ENCODE peak calls at places on chromosomes 16 and 17, in five cellular contexts. G is right lobe of liver, Q is tibial artery, Y is thoracic aorta, B is mucosa of descending colon. T is an unnamed sample.
A peak's percentile ranks its signal among the peaks of the same experiment; 100 is the strongest.

GRCh38 chr16:52193441-52193840 is 353.5 kb downstream of the TOX3 start:
- DNase-seq in G (no peak), Q (no peak), Y (no peak), B (peak; percentile 21), T (no peak)

GRCh38 chr17:29149431-29150064 is 30.6 kb downstream of the MYO18A start:
- DNase-seq in G (no peak), Q (no peak), Y (no peak), B (no peak), T (no peak)

GRCh38 chr16:26599786-26600107 is 467.0 kb upstream of the C16orf82 start:
- DNase-seq in G (no peak), Q (no peak), Y (no peak), B (no peak), T (no peak)

GRCh38 chr17:17751489-17751995 is 70.3 kb downstream of the RAI1 start:
- DNase-seq in G (no peak), Q (no peak), Y (no peak), B (no peak), T (no peak)

GRCh38 chr16:26727801-26728200 is 338.9 kb upstream of the C16orf82 start:
- DNase-seq in G (no peak), Q (no peak), Y (no peak), B (no peak), T (no peak)

GRCh38 chr17:57945999-57946797 is 9.0 kb downstream of the CUEDC1 start:
- DNase-seq in G (no peak), Q (no peak), Y (no peak), B (no peak), T (no peak)

GRCh38 chr17:72569193-72569946 is 448.6 kb downstream of the SOX9 start:
- DNase-seq in G (no peak), Q (no peak), Y (no peak), B (peak; percentile 44), T (no peak)

GRCh38 chr17:74471341-74471740 is 4.9 kb downstream of the CD300A start:
- DNase-seq in G (no peak), Q (no peak), Y (no peak), B (no peak), T (no peak)

GRCh38 chr16:11253009-11253994 is 2.7 kb downstream of the SOCS1 start:
- DNase-seq in G (no peak), Q (no peak), Y (no peak), B (no peak), T (no peak)

GRCh38 chr17:50205111-50205821 is 3.8 kb upstream of the COL1A1 start:
- DNase-seq in G (no peak), Q (peak; percentile 34), Y (no peak), B (no peak), T (no peak)

GRCh38 chr16:2054543-2055245 is 6.9 kb downstream of the TSC2 start:
- DNase-seq in G (no peak), Q (no peak), Y (no peak), B (peak; percentile 94), T (peak; percentile 69)

GRCh38 chr16:17105239-17105721 is 365.5 kb downstream of the XYLT1 start:
- DNase-seq in G (no peak), Q (no peak), Y (no peak), B (no peak), T (no peak)

GRCh38 chr16:11302977-11303376 is 21.8 kb upstream of the PRM1 start:
- DNase-seq in G (no peak), Q (no peak), Y (no peak), B (no peak), T (no peak)

GRCh38 chr17:72065556-72065955 is 55.3 kb upstream of the SOX9 start:
- DNase-seq in G (no peak), Q (no peak), Y (no peak), B (no peak), T (no peak)

GRCh38 chr16:26456074-26456473 is 610.7 kb upstream of the C16orf82 start:
- DNase-seq in G (no peak), Q (no peak), Y (no peak), B (no peak), T (no peak)

GRCh38 chr16:51888021-51888420 is 658.9 kb downstream of the TOX3 start:
- DNase-seq in G (no peak), Q (no peak), Y (no peak), B (no peak), T (no peak)

GRCh38 chr16:47013910-47014309 is 40.4 kb upstream of the DNAJA2 start:
- DNase-seq in G (no peak), Q (no peak), Y (no peak), B (no peak), T (no peak)

GRCh38 chr16:47019563-47019962 is 46.1 kb upstream of the DNAJA2 start:
- DNase-seq in G (no peak), Q (no peak), Y (no peak), B (no peak), T (no peak)

GRCh38 chr16:47017636-47018035 is 44.2 kb upstream of the DNAJA2 start:
- DNase-seq in G (no peak), Q (no peak), Y (no peak), B (no peak), T (no peak)

GRCh38 chr16:47016700-47017133 is 43.2 kb upstream of the DNAJA2 start:
- DNase-seq in G (no peak), Q (no peak), Y (no peak), B (no peak), T (no peak)

GRCh38 chr16:47018223-47018891 is 44.9 kb upstream of the DNAJA2 start:
- DNase-seq in G (peak; percentile 73), Q (no peak), Y (no peak), B (peak; percentile 60), T (peak; percentile 64)
- H3K4me1 ChIP-seq in G (no peaks in the 10 kb centered on the region), Q (no peaks in the 10 kb centered on the region), Y (no peaks in the 10 kb centered on the region), B (no peaks in the 10 kb centered on the region), T (no peaks in the 10 kb centered on the region)

GRCh38 chr17:40566027-40566426 is 755 bp upstream of the CCR7 start:
- DNase-seq in G (no peak), Q (no peak), Y (no peak), B (no peak), T (no peak)

GRCh38 chr17:40562841-40563370 is 2.4 kb downstream of the CCR7 start:
- DNase-seq in G (no peak), Q (no peak), Y (no peak), B (no peak), T (no peak)

GRCh38 chr17:40563371-40564052 is 1.8 kb downstream of the CCR7 start:
- DNase-seq in G (no peak), Q (no peak), Y (no peak), B (no peak), T (no peak)

GRCh38 chr17:40564883-40565744 is at the start of gene CCR7:
- DNase-seq in G (no peak), Q (no peak), Y (no peak), B (no peak), T (no peak)

DNA sequence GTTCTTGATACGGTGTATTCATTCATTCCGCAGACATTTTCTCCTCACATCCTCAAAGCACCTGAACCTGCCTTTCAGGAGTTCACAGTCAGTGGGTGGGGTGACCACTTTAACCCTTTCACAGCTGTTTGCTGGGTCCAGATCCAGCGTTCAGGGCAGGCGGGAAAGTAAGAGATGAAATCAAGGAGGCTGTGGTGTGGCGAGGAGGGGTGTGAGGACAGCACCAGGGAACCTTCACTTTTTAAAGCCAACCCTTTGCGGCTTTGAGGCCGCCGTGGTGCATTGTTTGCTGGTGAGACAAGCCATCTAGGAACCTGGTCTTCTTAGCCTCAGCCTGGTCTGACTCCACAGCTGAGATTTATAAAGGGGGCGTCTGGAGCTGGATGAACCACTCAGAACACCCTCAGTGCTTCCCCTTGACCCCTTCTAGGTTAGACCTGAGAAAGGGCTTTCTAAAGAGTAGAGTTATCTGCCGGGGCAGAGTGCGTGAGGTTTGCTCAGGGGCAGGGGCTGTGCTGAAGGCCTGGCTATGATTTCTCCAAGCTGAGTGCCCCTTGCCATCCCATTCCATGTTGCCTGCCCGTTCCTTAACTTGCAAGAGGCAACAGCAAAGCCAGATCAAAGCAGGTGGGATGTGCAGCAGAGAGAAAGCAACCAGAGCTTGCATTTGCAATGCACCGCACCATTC is 933 bp downstream of the CCR7 start:
- DNase-seq in G (no peak), Q (no peak), Y (no peak), B (no peak), T (peak; percentile 7)
- H3K4me3 ChIP-seq in G (no peak overlapping the region), Q (no peak overlapping the region), Y (no peak overlapping the region), B (no peak overlapping the region), T (no peak overlapping the region)

GRCh38 chr16:55822280-55822810 is 10.6 kb downstream of the CES1 start:
- DNase-seq in G (no peak), Q (no peak), Y (no peak), B (no peak), T (no peak)

GRCh38 chr16:55817236-55817912 is 15.5 kb downstream of the CES1 start:
- DNase-seq in G (no peak), Q (no peak), Y (no peak), B (no peak), T (no peak)

GRCh38 chr16:55821210-55821609 is 11.7 kb downstream of the CES1 start:
- DNase-seq in G (no peak), Q (no peak), Y (no peak), B (no peak), T (no peak)

GRCh38 chr16:55824473-55824872 is 8.4 kb downstream of the CES1 start:
- DNase-seq in G (no peak), Q (no peak), Y (no peak), B (no peak), T (no peak)

GRCh38 chr16:55820615-55821014 is 12.3 kb downstream of the CES1 start:
- DNase-seq in G (no peak), Q (no peak), Y (no peak), B (no peak), T (no peak)
- H3K4me1 ChIP-seq in G (no peaks in the 10 kb centered on the region), Q (no peaks in the 10 kb centered on the region), Y (no peaks in the 10 kb centered on the region), B (no peaks in the 10 kb centered on the region), T (no peaks in the 10 kb centered on the region)

DNA sequence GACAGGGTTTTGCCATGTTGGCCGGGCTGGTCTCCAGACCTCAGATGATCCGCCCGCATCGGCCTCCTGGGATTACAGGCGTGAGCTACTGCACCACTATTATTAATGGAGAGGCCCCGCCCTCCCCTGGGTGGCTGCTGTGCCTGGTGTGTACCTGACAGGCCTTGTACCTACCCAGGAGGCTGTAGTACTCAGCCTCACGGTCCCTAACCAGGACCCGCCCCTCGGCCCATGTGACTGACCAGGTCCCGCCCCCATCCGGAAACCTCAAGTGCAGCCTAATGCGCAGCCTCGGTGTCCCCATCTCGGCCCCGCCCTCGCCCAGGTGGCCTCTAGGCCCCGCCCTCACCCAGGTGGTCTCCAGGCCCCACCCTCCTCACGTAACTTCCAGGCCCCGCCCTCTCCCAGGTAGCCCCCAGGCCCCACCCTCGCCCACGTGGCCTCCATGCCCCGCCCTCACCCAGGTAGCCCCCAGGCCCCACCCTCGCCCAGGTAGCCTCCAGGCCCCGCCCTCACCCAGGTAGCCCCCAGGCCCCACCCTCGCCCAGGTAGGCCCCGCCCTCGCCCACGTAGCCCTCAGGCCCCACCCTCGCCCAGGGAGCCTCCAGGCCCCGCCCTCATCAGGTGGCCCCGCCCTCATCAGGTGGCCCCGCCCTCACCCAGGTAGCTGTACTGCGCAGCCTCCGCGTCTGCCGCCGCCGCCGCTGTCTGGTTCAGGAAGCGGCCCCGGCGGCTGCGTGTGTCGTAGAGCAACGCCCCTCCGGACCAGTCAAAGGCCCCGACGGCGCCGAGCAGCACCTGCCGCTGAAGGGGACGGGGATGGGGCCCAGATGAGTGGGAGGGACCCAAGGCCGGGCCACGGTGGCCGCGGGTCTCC is 31.0 kb downstream of the HASPIN start:
- DNase-seq in G (peak; percentile 63), Q (no peak), Y (no peak), B (peak; percentile 96), T (peak; percentile 100)
- H3K4me3 ChIP-seq in G (peak overlapping the region; percentile 22), Q (no peak overlapping the region), Y (no peak overlapping the region), B (no peak overlapping the region), T (peak overlapping the region; percentile 41)

GRCh38 chr16:67872131-67872630 is 671 bp upstream of the EDC4 start:
- DNase-seq in G (no peak), Q (no peak), Y (no peak), B (no peak), T (no peak)
- H3K4me1 ChIP-seq in G (no peaks in the 10 kb centered on the region), Q (no peaks in the 10 kb centered on the region), Y (peaks cover 46% of the 10 kb centered on the region), B (peaks cover 9% of the 10 kb centered on the region), T (peaks cover 16% of the 10 kb centered on the region)